ENCODE peak calls at places on chromosomes 16 and 17, in eight cellular contexts. One of them, this sample, is unnamed.

GRCh38 chr17:69581061-69581955 is 166.8 kb downstream of the MAP2K6 start:
- DNase-seq in CD4-positive, alpha-beta T cell: no peak
- DNase-seq in ovary: no peak
- DNase-seq in H9: peak
- DNase-seq in CD4-positive, alpha-beta memory T cell: peak
- DNase-seq in SK-N-SH: no peak
- DNase-seq in esophagus muscularis mucosa: no peak
- DNase-seq in hepatocyte: no peak
- DNase-seq in this sample: no peak

GRCh38 chr17:2704031-2704889 is 7.3 kb downstream of the CLUH start:
- DNase-seq in CD4-positive, alpha-beta T cell: no peak
- DNase-seq in ovary: peak
- DNase-seq in H9: no peak
- DNase-seq in CD4-positive, alpha-beta memory T cell: no peak
- DNase-seq in SK-N-SH: peak
- DNase-seq in esophagus muscularis mucosa: no peak
- DNase-seq in hepatocyte: no peak
- DNase-seq in this sample: peak

GRCh38 chr17:17280613-17281549 is at the start of gene COPS3:
- DNase-seq in CD4-positive, alpha-beta T cell: peak
- DNase-seq in ovary: peak
- DNase-seq in H9: peak
- DNase-seq in CD4-positive, alpha-beta memory T cell: peak
- DNase-seq in SK-N-SH: peak
- DNase-seq in esophagus muscularis mucosa: peak
- DNase-seq in hepatocyte: peak
- DNase-seq in this sample: peak

GRCh38 chr16:2817496-2818277 is 650 bp downstream of the PRSS21 start:
- DNase-seq in CD4-positive, alpha-beta T cell: no peak
- DNase-seq in ovary: no peak
- DNase-seq in H9: no peak
- DNase-seq in CD4-positive, alpha-beta memory T cell: no peak
- DNase-seq in SK-N-SH: no peak
- DNase-seq in esophagus muscularis mucosa: no peak
- DNase-seq in hepatocyte: no peak
- DNase-seq in this sample: peak

GRCh38 chr17:55576237-55576998 is 65.2 kb upstream of the SMIM36 start:
- DNase-seq in CD4-positive, alpha-beta T cell: no peak
- DNase-seq in ovary: peak
- DNase-seq in H9: no peak
- DNase-seq in CD4-positive, alpha-beta memory T cell: no peak
- DNase-seq in SK-N-SH: no peak
- DNase-seq in esophagus muscularis mucosa: no peak
- DNase-seq in hepatocyte: peak
- DNase-seq in this sample: peak

GRCh38 chr17:32341141-32341856 is 674 bp downstream of the C17orf75 start:
- DNase-seq in CD4-positive, alpha-beta T cell: peak
- DNase-seq in ovary: no peak
- DNase-seq in H9: no peak
- DNase-seq in CD4-positive, alpha-beta memory T cell: peak
- DNase-seq in SK-N-SH: peak
- DNase-seq in esophagus muscularis mucosa: no peak
- DNase-seq in hepatocyte: peak
- DNase-seq in this sample: no peak

GRCh38 chr17:75877752-75878173 is 618 bp downstream of the TRIM47 start:
- DNase-seq in CD4-positive, alpha-beta T cell: peak
- DNase-seq in ovary: peak
- DNase-seq in H9: peak
- DNase-seq in CD4-positive, alpha-beta memory T cell: peak
- DNase-seq in SK-N-SH: peak
- DNase-seq in esophagus muscularis mucosa: no peak
- DNase-seq in hepatocyte: peak
- DNase-seq in this sample: peak

GRCh38 chr17:48570325-48571023 is 7.7 kb downstream of the HOXB4 start:
- DNase-seq in CD4-positive, alpha-beta T cell: no peak
- DNase-seq in ovary: no peak
- DNase-seq in H9: peak
- DNase-seq in CD4-positive, alpha-beta memory T cell: no peak
- DNase-seq in SK-N-SH: no peak
- DNase-seq in esophagus muscularis mucosa: no peak
- DNase-seq in hepatocyte: no peak
- DNase-seq in this sample: no peak

GRCh38 chr17:19322861-19323260 is 39.7 kb downstream of the B9D1 start:
- DNase-seq in CD4-positive, alpha-beta T cell: no peak
- DNase-seq in ovary: no peak
- DNase-seq in H9: no peak
- DNase-seq in CD4-positive, alpha-beta memory T cell: no peak
- DNase-seq in SK-N-SH: no peak
- DNase-seq in esophagus muscularis mucosa: no peak
- DNase-seq in hepatocyte: no peak
- DNase-seq in this sample: peak

GRCh38 chr17:35694906-35695305 is 36.5 kb upstream of the RASL10B start:
- DNase-seq in CD4-positive, alpha-beta T cell: no peak
- DNase-seq in ovary: no peak
- DNase-seq in H9: no peak
- DNase-seq in CD4-positive, alpha-beta memory T cell: no peak
- DNase-seq in SK-N-SH: no peak
- DNase-seq in esophagus muscularis mucosa: no peak
- DNase-seq in hepatocyte: no peak
- DNase-seq in this sample: no peak

GRCh38 chr17:48505788-48506187 is 25.0 kb downstream of the HOXB1 start:
- DNase-seq in CD4-positive, alpha-beta T cell: no peak
- DNase-seq in ovary: no peak
- DNase-seq in H9: no peak
- DNase-seq in CD4-positive, alpha-beta memory T cell: peak
- DNase-seq in SK-N-SH: no peak
- DNase-seq in esophagus muscularis mucosa: no peak
- DNase-seq in hepatocyte: peak
- DNase-seq in this sample: peak

GRCh38 chr17:79050591-79050990 is 24.0 kb upstream of the ENGASE start:
- DNase-seq in CD4-positive, alpha-beta T cell: no peak
- DNase-seq in ovary: no peak
- DNase-seq in H9: no peak
- DNase-seq in CD4-positive, alpha-beta memory T cell: no peak
- DNase-seq in SK-N-SH: no peak
- DNase-seq in esophagus muscularis mucosa: no peak
- DNase-seq in hepatocyte: no peak
- DNase-seq in this sample: peak

GRCh38 chr16:46817961-46818360 is 13.0 kb downstream of the C16orf87 start:
- DNase-seq in CD4-positive, alpha-beta T cell: no peak
- DNase-seq in ovary: no peak
- DNase-seq in H9: no peak
- DNase-seq in CD4-positive, alpha-beta memory T cell: no peak
- DNase-seq in SK-N-SH: no peak
- DNase-seq in esophagus muscularis mucosa: no peak
- DNase-seq in hepatocyte: no peak
- DNase-seq in this sample: no peak

GRCh38 chr17:80219777-80220708 is at the start of the genes SGSH and SLC26A11:
- DNase-seq in CD4-positive, alpha-beta T cell: peak
- DNase-seq in ovary: peak
- DNase-seq in H9: peak
- DNase-seq in CD4-positive, alpha-beta memory T cell: peak
- DNase-seq in SK-N-SH: peak
- DNase-seq in esophagus muscularis mucosa: peak
- DNase-seq in hepatocyte: peak
- DNase-seq in this sample: peak

GRCh38 chr17:79955961-79956735 is 79.5 kb downstream of the TBC1D16 start:
- DNase-seq in CD4-positive, alpha-beta T cell: no peak
- DNase-seq in ovary: peak
- DNase-seq in H9: peak
- DNase-seq in CD4-positive, alpha-beta memory T cell: no peak
- DNase-seq in SK-N-SH: peak
- DNase-seq in esophagus muscularis mucosa: no peak
- DNase-seq in hepatocyte: no peak
- DNase-seq in this sample: peak

DNA sequence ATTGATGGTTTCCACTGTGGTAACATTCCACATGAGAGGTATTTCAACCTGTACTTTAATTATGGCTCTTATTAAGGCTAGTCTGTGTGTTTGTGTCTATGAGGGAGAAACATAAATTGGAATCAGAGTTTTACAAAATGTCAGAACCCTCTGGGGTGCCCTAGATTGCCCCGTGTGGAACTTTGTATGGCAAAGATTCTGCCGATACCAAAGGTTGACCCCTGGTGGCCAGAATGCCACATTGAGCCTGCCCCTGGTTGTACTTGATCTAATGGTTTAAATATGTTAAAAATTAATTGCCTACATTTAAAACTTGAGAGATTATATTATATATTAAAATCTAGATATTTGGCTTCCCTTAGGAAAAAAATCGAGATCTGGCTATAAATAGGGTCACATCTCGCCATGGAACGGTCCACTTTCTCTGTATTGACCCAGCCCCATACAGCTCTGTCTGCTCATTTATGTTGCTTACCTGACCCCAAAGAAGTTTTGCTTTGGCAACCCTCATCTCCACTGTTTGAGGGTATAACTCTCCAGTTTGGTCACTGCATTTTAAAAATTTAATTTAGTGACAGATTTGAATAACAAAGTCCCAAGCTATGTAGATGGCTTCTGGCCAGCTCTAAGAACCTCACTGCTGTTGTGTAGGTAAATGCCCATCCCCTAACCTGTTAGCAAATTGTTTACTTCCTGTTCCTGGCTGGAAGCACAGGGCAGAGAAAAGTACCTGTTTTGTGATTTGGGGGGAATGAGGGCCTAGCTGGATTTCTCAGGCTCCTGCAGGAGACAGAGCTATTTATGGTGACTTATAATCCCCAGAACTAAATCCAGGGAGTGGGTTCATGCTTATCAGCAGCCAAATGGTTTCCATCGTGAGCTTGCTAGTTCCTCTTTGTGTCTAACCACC is 95.0 kb downstream of the PLCG2 start:
- DNase-seq in CD4-positive, alpha-beta T cell: no peak
- DNase-seq in ovary: no peak
- DNase-seq in H9: peak
- DNase-seq in CD4-positive, alpha-beta memory T cell: peak
- DNase-seq in SK-N-SH: peak
- DNase-seq in esophagus muscularis mucosa: no peak
- DNase-seq in hepatocyte: peak
- DNase-seq in this sample: peak
- H3K27ac ChIP-seq in CD4-positive, alpha-beta T cell: no peak
- H3K27ac ChIP-seq in ovary: no peak
- H3K27ac ChIP-seq in H9: no peak
- H3K27ac ChIP-seq in CD4-positive, alpha-beta memory T cell: no peak
- H3K27ac ChIP-seq in SK-N-SH: no peak
- H3K27ac ChIP-seq in esophagus muscularis mucosa: no peak
- H3K27ac ChIP-seq in hepatocyte: no peak
- H3K27ac ChIP-seq in this sample: no peak

GRCh38 chr17:49624896-49625295 is 49.2 kb downstream of the NXPH3 start:
- DNase-seq in CD4-positive, alpha-beta T cell: no peak
- DNase-seq in ovary: no peak
- DNase-seq in H9: no peak
- DNase-seq in CD4-positive, alpha-beta memory T cell: no peak
- DNase-seq in SK-N-SH: no peak
- DNase-seq in esophagus muscularis mucosa: no peak
- DNase-seq in hepatocyte: no peak
- DNase-seq in this sample: peak
- H3K27ac ChIP-seq in CD4-positive, alpha-beta T cell: no peak
- H3K27ac ChIP-seq in ovary: no peak
- H3K27ac ChIP-seq in H9: no peak
- H3K27ac ChIP-seq in CD4-positive, alpha-beta memory T cell: no peak
- H3K27ac ChIP-seq in SK-N-SH: no peak
- H3K27ac ChIP-seq in esophagus muscularis mucosa: peak
- H3K27ac ChIP-seq in hepatocyte: no peak
- H3K27ac ChIP-seq in this sample: no peak

GRCh38 chr17:77456951-77457548 is 316.3 kb downstream of the SEC14L1 start:
- DNase-seq in CD4-positive, alpha-beta T cell: no peak
- DNase-seq in ovary: no peak
- DNase-seq in H9: no peak
- DNase-seq in CD4-positive, alpha-beta memory T cell: no peak
- DNase-seq in SK-N-SH: no peak
- DNase-seq in esophagus muscularis mucosa: no peak
- DNase-seq in hepatocyte: no peak
- DNase-seq in this sample: no peak
- H3K27ac ChIP-seq in CD4-positive, alpha-beta T cell: peak
- H3K27ac ChIP-seq in ovary: no peak
- H3K27ac ChIP-seq in H9: no peak
- H3K27ac ChIP-seq in CD4-positive, alpha-beta memory T cell: peak
- H3K27ac ChIP-seq in SK-N-SH: no peak
- H3K27ac ChIP-seq in esophagus muscularis mucosa: no peak
- H3K27ac ChIP-seq in hepatocyte: peak
- H3K27ac ChIP-seq in this sample: no peak

GRCh38 chr17:50064253-50064991 is 8.5 kb downstream of the ITGA3 start:
- DNase-seq in CD4-positive, alpha-beta T cell: no peak
- DNase-seq in ovary: peak
- DNase-seq in H9: no peak
- DNase-seq in CD4-positive, alpha-beta memory T cell: no peak
- DNase-seq in SK-N-SH: peak
- DNase-seq in esophagus muscularis mucosa: no peak
- DNase-seq in hepatocyte: peak
- DNase-seq in this sample: peak

GRCh38 chr17:50063516-50064252 is 7.8 kb downstream of the ITGA3 start:
- DNase-seq in CD4-positive, alpha-beta T cell: no peak
- DNase-seq in ovary: peak
- DNase-seq in H9: no peak
- DNase-seq in CD4-positive, alpha-beta memory T cell: no peak
- DNase-seq in SK-N-SH: no peak
- DNase-seq in esophagus muscularis mucosa: no peak
- DNase-seq in hepatocyte: no peak
- DNase-seq in this sample: no peak

GRCh38 chr17:50065056-50065455 is 9.1 kb downstream of the ITGA3 start:
- DNase-seq in CD4-positive, alpha-beta T cell: no peak
- DNase-seq in ovary: no peak
- DNase-seq in H9: no peak
- DNase-seq in CD4-positive, alpha-beta memory T cell: no peak
- DNase-seq in SK-N-SH: no peak
- DNase-seq in esophagus muscularis mucosa: no peak
- DNase-seq in hepatocyte: no peak
- DNase-seq in this sample: no peak

GRCh38 chr17:50060951-50061712 is 5.2 kb downstream of the ITGA3 start:
- DNase-seq in CD4-positive, alpha-beta T cell: no peak
- DNase-seq in ovary: peak
- DNase-seq in H9: no peak
- DNase-seq in CD4-positive, alpha-beta memory T cell: no peak
- DNase-seq in SK-N-SH: no peak
- DNase-seq in esophagus muscularis mucosa: no peak
- DNase-seq in hepatocyte: no peak
- DNase-seq in this sample: peak

DNA sequence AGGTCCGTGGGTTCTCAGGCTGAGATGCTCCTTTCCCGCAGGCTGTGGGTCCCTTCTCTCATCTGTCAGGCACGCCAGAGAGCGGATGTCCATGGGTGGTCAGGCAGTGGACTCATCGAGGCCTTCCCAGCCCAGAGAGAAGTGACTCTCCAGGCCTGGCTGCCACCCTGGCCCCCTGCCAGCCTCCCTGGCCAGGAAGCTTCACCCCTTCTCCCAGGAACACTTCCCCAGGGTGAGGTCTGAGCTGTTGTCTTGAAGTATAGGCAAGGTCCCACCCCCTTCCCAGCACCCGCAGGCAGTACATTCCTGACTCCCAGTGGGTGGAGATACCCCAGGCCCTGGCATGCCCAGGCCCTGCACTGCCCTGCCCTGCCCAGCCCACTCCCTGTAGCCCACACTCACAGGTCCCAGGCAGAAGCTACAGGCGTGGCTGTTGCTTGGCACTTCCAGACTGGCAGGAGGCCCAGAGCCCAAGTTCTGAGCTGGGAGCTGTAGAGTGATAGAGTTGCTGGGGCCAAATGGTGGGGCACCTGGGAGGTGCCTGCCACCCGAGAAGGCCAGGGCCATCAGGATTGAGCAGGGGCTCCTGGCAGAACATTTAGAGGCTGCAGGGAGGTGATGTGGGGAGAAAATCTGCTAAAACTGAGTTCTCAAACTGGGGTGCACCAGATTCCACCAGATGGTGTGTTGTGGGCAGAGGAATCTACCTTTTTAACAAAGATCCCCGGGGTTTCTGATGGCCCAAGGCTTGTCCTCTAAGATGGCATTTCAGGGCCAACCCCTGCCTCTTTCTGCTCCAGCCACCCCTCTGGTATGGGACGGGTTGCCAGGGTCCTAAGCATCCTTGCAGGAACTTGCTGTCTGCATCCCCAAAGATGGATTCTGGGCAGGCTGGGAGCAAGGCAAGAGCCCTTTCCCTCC is 6.7 kb downstream of the ITGA3 start:
- DNase-seq in CD4-positive, alpha-beta T cell: no peak
- DNase-seq in ovary: peak
- DNase-seq in H9: no peak
- DNase-seq in CD4-positive, alpha-beta memory T cell: no peak
- DNase-seq in SK-N-SH: peak
- DNase-seq in esophagus muscularis mucosa: no peak
- DNase-seq in hepatocyte: no peak
- DNase-seq in this sample: peak
- H3K27ac ChIP-seq in CD4-positive, alpha-beta T cell: no peak
- H3K27ac ChIP-seq in ovary: no peak
- H3K27ac ChIP-seq in H9: no peak
- H3K27ac ChIP-seq in CD4-positive, alpha-beta memory T cell: no peak
- H3K27ac ChIP-seq in SK-N-SH: peak
- H3K27ac ChIP-seq in esophagus muscularis mucosa: peak
- H3K27ac ChIP-seq in hepatocyte: no peak
- H3K27ac ChIP-seq in this sample: peak